ENCODE peak calls at places on chromosome 16, in six cellular contexts. One of them, this sample, is unnamed.

GRCh38 chr16:82236875-82237274 is 66.9 kb upstream of the MPHOSPH6 start:
- DNase-seq in HCT116: no peak
- DNase-seq in GM12878: no peak
- DNase-seq in H1: no peak
- DNase-seq in HepG2: no peak
- DNase-seq in K562: no peak
- DNase-seq in this sample: no peak

GRCh38 chr16:21205303-21205702 is 6.1 kb downstream of the ZP2 start:
- DNase-seq in HCT116: no peak
- DNase-seq in GM12878: no peak
- DNase-seq in H1: no peak
- DNase-seq in HepG2: peak; percentile 59
- DNase-seq in K562: no peak
- DNase-seq in this sample: no peak

GRCh38 chr16:9345046-9345445 is 253.6 kb downstream of the HAPSTR1 start:
- DNase-seq in HCT116: no peak
- DNase-seq in GM12878: no peak
- DNase-seq in H1: no peak
- DNase-seq in HepG2: no peak
- DNase-seq in K562: no peak
- DNase-seq in this sample: no peak

GRCh38 chr16:82992826-82993225 is 366.1 kb downstream of the CDH13 start:
- DNase-seq in HCT116: no peak
- DNase-seq in GM12878: no peak
- DNase-seq in H1: no peak
- DNase-seq in HepG2: no peak
- DNase-seq in K562: no peak
- DNase-seq in this sample: no peak

GRCh38 chr16:75109732-75110243 is 6.8 kb downstream of the LDHD start:
- DNase-seq in HCT116: no peak
- DNase-seq in GM12878: no peak
- DNase-seq in H1: no peak
- DNase-seq in HepG2: no peak
- DNase-seq in K562: no peak
- DNase-seq in this sample: no peak

GRCh38 chr16:68064791-68065365 is 20.3 kb upstream of the NFATC3 start:
- DNase-seq in HCT116: peak; percentile 28
- DNase-seq in GM12878: no peak
- DNase-seq in H1: no peak
- DNase-seq in HepG2: peak; percentile 61
- DNase-seq in K562: peak; percentile 85
- DNase-seq in this sample: no peak

GRCh38 chr16:14454391-14454790 is 175.7 kb downstream of the PARN start:
- DNase-seq in HCT116: no peak
- DNase-seq in GM12878: no peak
- DNase-seq in H1: no peak
- DNase-seq in HepG2: no peak
- DNase-seq in K562: no peak
- DNase-seq in this sample: no peak

GRCh38 chr16:57373117-57373947 is 1.0 kb downstream of the CX3CL1 start:
- DNase-seq in HCT116: no peak
- DNase-seq in GM12878: no peak
- DNase-seq in H1: no peak
- DNase-seq in HepG2: peak; percentile 43
- DNase-seq in K562: no peak
- DNase-seq in this sample: no peak

GRCh38 chr16:72172105-72173034 is at the start of gene PMFBP1:
- DNase-seq in HCT116: no peak
- DNase-seq in GM12878: peak; percentile 88
- DNase-seq in H1: no peak
- DNase-seq in HepG2: peak; percentile 35
- DNase-seq in K562: peak; percentile 14
- DNase-seq in this sample: no peak

GRCh38 chr16:11191665-11192064 is 64.3 kb downstream of the SOCS1 start:
- DNase-seq in HCT116: no peak
- DNase-seq in GM12878: no peak
- DNase-seq in H1: no peak
- DNase-seq in HepG2: no peak
- DNase-seq in K562: no peak
- DNase-seq in this sample: no peak

GRCh38 chr16:15440852-15441251 is 6.5 kb downstream of the BMERB1 start:
- DNase-seq in HCT116: no peak
- DNase-seq in GM12878: no peak
- DNase-seq in H1: no peak
- DNase-seq in HepG2: no peak
- DNase-seq in K562: no peak
- DNase-seq in this sample: no peak

GRCh38 chr16:65069090-65069489 is 52.8 kb downstream of the CDH11 start:
- DNase-seq in HCT116: no peak
- DNase-seq in GM12878: no peak
- DNase-seq in H1: no peak
- DNase-seq in HepG2: no peak
- DNase-seq in K562: no peak
- DNase-seq in this sample: no peak

GRCh38 chr16:75593825-75594820 is 27.9 kb downstream of the GABARAPL2 start:
- DNase-seq in HCT116: no peak
- DNase-seq in GM12878: no peak
- DNase-seq in H1: peak; percentile 25
- DNase-seq in HepG2: peak; percentile 87
- DNase-seq in K562: peak; percentile 73
- DNase-seq in this sample: peak; percentile 68

GRCh38 chr16:81291117-81291516 is 23.6 kb upstream of the GAN start:
- DNase-seq in HCT116: no peak
- DNase-seq in GM12878: no peak
- DNase-seq in H1: no peak
- DNase-seq in HepG2: no peak
- DNase-seq in K562: no peak
- DNase-seq in this sample: no peak

GRCh38 chr16:55426865-55427484 is 52.0 kb upstream of the MMP2 start:
- DNase-seq in HCT116: no peak
- DNase-seq in GM12878: no peak
- DNase-seq in H1: no peak
- DNase-seq in HepG2: no peak
- DNase-seq in K562: no peak
- DNase-seq in this sample: no peak

DNA sequence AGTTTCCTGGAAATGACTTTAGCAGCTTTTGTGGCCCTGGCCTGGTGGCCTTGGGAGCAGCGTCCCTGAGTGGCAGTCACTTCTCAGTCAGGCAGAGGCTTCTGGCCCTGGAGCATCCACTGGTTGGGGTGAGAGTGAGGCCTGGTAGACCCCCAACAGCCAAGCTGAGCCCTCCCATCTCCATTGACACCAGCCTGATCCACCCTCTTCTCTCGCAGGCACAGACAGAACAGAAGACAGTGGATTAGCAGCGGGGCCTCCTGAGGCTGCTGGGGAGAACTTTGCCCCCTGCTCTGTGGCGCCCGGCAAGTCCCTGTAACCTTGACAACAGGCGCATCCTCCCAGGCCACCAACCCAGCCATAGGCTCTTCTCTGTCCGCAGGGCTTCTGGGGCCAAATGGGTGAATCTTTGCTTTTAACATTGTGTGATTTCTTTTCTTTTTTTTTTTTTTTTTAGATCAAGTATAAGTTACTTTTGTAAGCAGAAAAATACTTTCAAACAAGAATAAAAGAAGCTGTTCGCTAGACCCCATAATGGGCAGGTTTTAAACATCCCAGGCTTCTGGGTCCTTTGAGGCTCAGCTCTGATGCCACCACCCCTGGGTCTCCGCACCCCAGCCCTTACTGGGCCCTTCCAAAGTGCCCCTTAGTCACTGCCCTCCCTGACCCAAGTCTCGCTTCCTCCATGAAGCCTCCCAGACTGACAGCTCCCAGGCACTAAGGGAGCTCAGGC is 12.7 kb upstream of the FLYWCH1 start:
- DNase-seq in HCT116: no peak
- DNase-seq in GM12878: no peak
- DNase-seq in H1: no peak
- DNase-seq in HepG2: peak; percentile 76
- DNase-seq in K562: no peak
- DNase-seq in this sample: no peak
- TF ChIP-seq ZNF274 in HCT116: no peak
- TF ChIP-seq ZNF274 in GM12878: no peak
- TF ChIP-seq ZNF274 in H1: no peak
- TF ChIP-seq ZNF274 in HepG2: no peak
- TF ChIP-seq ZNF274 in K562: no peak
- TF ChIP-seq ZNF274 in this sample: no peak

GRCh38 chr16:88687254-88687576 is 908 bp upstream of the SNAI3 start:
- DNase-seq in HCT116: no peak
- DNase-seq in GM12878: no peak
- DNase-seq in H1: no peak
- DNase-seq in HepG2: no peak
- DNase-seq in K562: no peak
- DNase-seq in this sample: no peak

GRCh38 chr16:88686062-88686438 is 257 bp downstream of the SNAI3 start:
- DNase-seq in HCT116: no peak
- DNase-seq in GM12878: no peak
- DNase-seq in H1: no peak
- DNase-seq in HepG2: no peak
- DNase-seq in K562: peak; percentile 63
- DNase-seq in this sample: no peak

GRCh38 chr16:88686439-88687253 is at the start of gene SNAI3:
- DNase-seq in HCT116: peak; percentile 51
- DNase-seq in GM12878: no peak
- DNase-seq in H1: peak; percentile 23
- DNase-seq in HepG2: peak; percentile 76
- DNase-seq in K562: peak; percentile 97
- DNase-seq in this sample: no peak

GRCh38 chr16:88687676-88688012 is 1.3 kb upstream of the SNAI3 start:
- DNase-seq in HCT116: no peak
- DNase-seq in GM12878: no peak
- DNase-seq in H1: no peak
- DNase-seq in HepG2: no peak
- DNase-seq in K562: no peak
- DNase-seq in this sample: no peak

GRCh38 chr16:88688013-88688778 is 1.9 kb upstream of the SNAI3 start:
- DNase-seq in HCT116: no peak
- DNase-seq in GM12878: no peak
- DNase-seq in H1: no peak
- DNase-seq in HepG2: no peak
- DNase-seq in K562: peak; percentile 99
- DNase-seq in this sample: no peak
- TF ChIP-seq ZNF274 in HCT116: no peak
- TF ChIP-seq ZNF274 in GM12878: no peak
- TF ChIP-seq ZNF274 in H1: no peak
- TF ChIP-seq ZNF274 in HepG2: no peak
- TF ChIP-seq ZNF274 in K562: no peak
- TF ChIP-seq ZNF274 in this sample: no peak

GRCh38 chr16:87580855-87581261 is 21.4 kb upstream of the JPH3 start:
- DNase-seq in HCT116: no peak
- DNase-seq in GM12878: no peak
- DNase-seq in H1: no peak
- DNase-seq in HepG2: no peak
- DNase-seq in K562: peak; percentile 37
- DNase-seq in this sample: no peak

GRCh38 chr16:87583453-87584131 is 18.7 kb upstream of the JPH3 start:
- DNase-seq in HCT116: no peak
- DNase-seq in GM12878: no peak
- DNase-seq in H1: no peak
- DNase-seq in HepG2: no peak
- DNase-seq in K562: no peak
- DNase-seq in this sample: no peak

GRCh38 chr16:87582966-87583325 is 19.4 kb upstream of the JPH3 start:
- DNase-seq in HCT116: no peak
- DNase-seq in GM12878: no peak
- DNase-seq in H1: no peak
- DNase-seq in HepG2: no peak
- DNase-seq in K562: no peak
- DNase-seq in this sample: no peak

GRCh38 chr16:87582221-87582965 is 19.9 kb upstream of the JPH3 start:
- DNase-seq in HCT116: no peak
- DNase-seq in GM12878: no peak
- DNase-seq in H1: no peak
- DNase-seq in HepG2: no peak
- DNase-seq in K562: no peak
- DNase-seq in this sample: no peak

GRCh38 chr16:87581867-87582220 is 20.5 kb upstream of the JPH3 start:
- DNase-seq in HCT116: peak; percentile 51
- DNase-seq in GM12878: no peak
- DNase-seq in H1: no peak
- DNase-seq in HepG2: peak; percentile 39
- DNase-seq in K562: peak; percentile 77
- DNase-seq in this sample: no peak
- TF ChIP-seq ZNF274 in HCT116: no peak
- TF ChIP-seq ZNF274 in GM12878: no peak
- TF ChIP-seq ZNF274 in H1: no peak
- TF ChIP-seq ZNF274 in HepG2: no peak
- TF ChIP-seq ZNF274 in K562: no peak
- TF ChIP-seq ZNF274 in this sample: no peak

GRCh38 chr16:694863-695354 is 4.7 kb upstream of the WDR24 start:
- DNase-seq in HCT116: no peak
- DNase-seq in GM12878: no peak
- DNase-seq in H1: no peak
- DNase-seq in HepG2: no peak
- DNase-seq in K562: no peak
- DNase-seq in this sample: no peak

GRCh38 chr16:693766-694165 is 3.6 kb upstream of the WDR24 start:
- DNase-seq in HCT116: no peak
- DNase-seq in GM12878: no peak
- DNase-seq in H1: no peak
- DNase-seq in HepG2: no peak
- DNase-seq in K562: no peak
- DNase-seq in this sample: no peak

GRCh38 chr16:693364-693763 is 3.2 kb upstream of the WDR24 start:
- DNase-seq in HCT116: no peak
- DNase-seq in GM12878: no peak
- DNase-seq in H1: no peak
- DNase-seq in HepG2: no peak
- DNase-seq in K562: peak; percentile 9
- DNase-seq in this sample: no peak

GRCh38 chr16:694187-694862 is 4.1 kb upstream of the WDR24 start:
- DNase-seq in HCT116: no peak
- DNase-seq in GM12878: no peak
- DNase-seq in H1: no peak
- DNase-seq in HepG2: no peak
- DNase-seq in K562: peak; percentile 46
- DNase-seq in this sample: no peak

DNA sequence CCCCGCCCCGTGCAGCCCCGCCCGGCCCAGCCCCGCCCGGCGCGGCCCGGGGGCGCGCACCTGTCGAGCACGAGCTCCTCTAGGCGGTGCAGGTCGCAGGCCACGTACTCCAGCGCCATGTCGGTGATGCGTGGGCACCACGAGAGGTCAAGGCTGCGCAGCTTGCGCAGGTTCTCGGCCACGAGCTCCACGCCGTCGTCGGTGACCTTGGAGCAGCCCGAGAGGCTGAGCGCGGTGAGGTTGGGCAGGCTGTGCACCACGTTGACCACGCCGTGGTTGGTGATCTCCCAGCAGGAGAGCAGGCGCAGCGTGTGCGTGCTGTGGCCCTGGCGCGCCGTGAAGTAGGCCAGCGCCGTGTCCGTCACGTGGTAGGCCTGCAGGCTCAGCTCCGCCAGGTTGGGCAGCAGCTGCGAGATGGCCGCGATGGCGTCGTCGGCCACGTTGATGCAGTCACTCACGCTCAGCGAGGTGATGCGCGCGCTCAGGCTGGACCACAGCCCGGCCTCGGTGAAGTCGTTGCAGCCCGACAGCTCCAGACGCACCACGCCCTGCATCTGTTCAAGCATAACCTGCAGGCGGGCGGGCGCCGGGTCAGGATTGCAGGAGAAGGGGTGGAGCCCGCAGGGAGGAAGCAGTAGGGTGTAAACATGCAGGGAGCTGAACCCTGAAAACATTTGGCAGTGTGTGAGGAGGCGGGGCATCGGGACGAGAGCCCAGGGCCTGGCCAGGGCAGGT is 5.3 kb upstream of the WDR24 start:
- DNase-seq in HCT116: no peak
- DNase-seq in GM12878: no peak
- DNase-seq in H1: no peak
- DNase-seq in HepG2: no peak
- DNase-seq in K562: peak; percentile 88
- DNase-seq in this sample: no peak
- TF ChIP-seq ZNF274 in HCT116: no peak
- TF ChIP-seq ZNF274 in GM12878: no peak
- TF ChIP-seq ZNF274 in H1: no peak
- TF ChIP-seq ZNF274 in HepG2: peak; percentile 33
- TF ChIP-seq ZNF274 in K562: no peak
- TF ChIP-seq ZNF274 in this sample: no peak

This sample was measured in NT2/D1.